ENCODE peak calls at places on chromosomes 1 and 21, in six cellular contexts. Y is Caco-2; D is upper lobe of right lung; W is endothelial cell of umbilical vein; U is AG04449; I is CD8-positive, alpha-beta T cell. L is an unnamed sample.

GRCh38 chr1:46137901-46138300 is 5.5 kb upstream of the PIK3R3 start:
- DNase-seq in Y (no peak), D (no peak), W (peak; percentile 72), U (no peak), I (no peak), L (peak; percentile 79)

GRCh38 chr1:172903581-172904220 is 147.0 kb downstream of the TNFSF18 start:
- DNase-seq in Y (no peak), D (no peak), W (peak; percentile 55), U (no peak), I (no peak), L (peak; percentile 66)

GRCh38 chr1:228768345-228768717 is 33.1 kb downstream of the RHOU start:
- DNase-seq in Y (no peak), D (no peak), W (no peak), U (no peak), I (no peak), L (no peak)

GRCh38 chr1:230819976-230820375 is 48.3 kb downstream of the C1orf198 start:
- DNase-seq in Y (no peak), D (no peak), W (no peak), U (no peak), I (no peak), L (no peak)

GRCh38 chr1:76317299-76317913 is 242.9 kb downstream of the ST6GALNAC3 start:
- DNase-seq in Y (no peak), D (no peak), W (no peak), U (no peak), I (no peak), L (no peak)

GRCh38 chr1:248625971-248626370 is 8.9 kb downstream of the OR2T11 start:
- DNase-seq in Y (no peak), D (no peak), W (no peak), U (no peak), I (no peak), L (no peak)

GRCh38 chr1:227880342-227880924 is 65.0 kb downstream of the PRSS38 start:
- DNase-seq in Y (no peak), D (no peak), W (no peak), U (no peak), I (no peak), L (no peak)

GRCh38 chr1:26744075-26744958 is 43.4 kb upstream of the PIGV start:
- DNase-seq in Y (no peak), D (peak; percentile 74), W (peak; percentile 98), U (no peak), I (peak; percentile 42), L (peak; percentile 91)

GRCh38 chr1:52238474-52238873 is 96.6 kb downstream of the ZFYVE9 start:
- DNase-seq in Y (no peak), D (no peak), W (peak; percentile 74), U (peak; percentile 21), I (no peak), L (peak; percentile 13)

GRCh38 chr1:43057567-43057966 is 98.9 kb upstream of the SLC2A1 start:
- DNase-seq in Y (no peak), D (no peak), W (no peak), U (no peak), I (no peak), L (no peak)

GRCh38 chr1:44650159-44650831 is 24.0 kb downstream of the TMEM53 start:
- DNase-seq in Y (no peak), D (no peak), W (no peak), U (no peak), I (no peak), L (no peak)

GRCh38 chr1:121458291-121459048 is 273.7 kb downstream of the SRGAP2C start:
- DNase-seq in Y (no peak), D (no peak), W (no peak), U (no peak), I (no peak), L (no peak)

GRCh38 chr1:233607252-233608119 is 6.4 kb upstream of the KCNK1 start:
- DNase-seq in Y (no peak), D (no peak), W (no peak), U (no peak), I (no peak), L (no peak)

GRCh38 chr1:9909222-9910046 is 635 bp downstream of the CTNNBIP1 start:
- DNase-seq in Y (peak; percentile 35), D (no peak), W (peak; percentile 23), U (no peak), I (peak; percentile 8), L (no peak)
- TF ChIP-seq CTCF in Y (no peak), D (no peak), W (no peak), U (no peak), I (no peak), L (no peak)

GRCh38 chr1:100921110-100921706 is 25.3 kb downstream of the SLC30A7 start:
- DNase-seq in Y (no peak), D (no peak), W (peak; percentile 81), U (no peak), I (no peak), L (peak; percentile 71)
- TF ChIP-seq CTCF in Y (peak; percentile 43), D (peak; percentile 79), W (peak; percentile 24), U (peak; percentile 33), I (peak; percentile 99), L (peak; percentile 42)

GRCh38 chr21:46420241-46421190 is 38.2 kb upstream of the DIP2A start:
- DNase-seq in Y (no peak), D (no peak), W (no peak), U (no peak), I (no peak), L (no peak)
- TF ChIP-seq CTCF in Y (no peak), D (no peak), W (no peak), U (no peak), I (no peak), L (no peak)

DNA sequence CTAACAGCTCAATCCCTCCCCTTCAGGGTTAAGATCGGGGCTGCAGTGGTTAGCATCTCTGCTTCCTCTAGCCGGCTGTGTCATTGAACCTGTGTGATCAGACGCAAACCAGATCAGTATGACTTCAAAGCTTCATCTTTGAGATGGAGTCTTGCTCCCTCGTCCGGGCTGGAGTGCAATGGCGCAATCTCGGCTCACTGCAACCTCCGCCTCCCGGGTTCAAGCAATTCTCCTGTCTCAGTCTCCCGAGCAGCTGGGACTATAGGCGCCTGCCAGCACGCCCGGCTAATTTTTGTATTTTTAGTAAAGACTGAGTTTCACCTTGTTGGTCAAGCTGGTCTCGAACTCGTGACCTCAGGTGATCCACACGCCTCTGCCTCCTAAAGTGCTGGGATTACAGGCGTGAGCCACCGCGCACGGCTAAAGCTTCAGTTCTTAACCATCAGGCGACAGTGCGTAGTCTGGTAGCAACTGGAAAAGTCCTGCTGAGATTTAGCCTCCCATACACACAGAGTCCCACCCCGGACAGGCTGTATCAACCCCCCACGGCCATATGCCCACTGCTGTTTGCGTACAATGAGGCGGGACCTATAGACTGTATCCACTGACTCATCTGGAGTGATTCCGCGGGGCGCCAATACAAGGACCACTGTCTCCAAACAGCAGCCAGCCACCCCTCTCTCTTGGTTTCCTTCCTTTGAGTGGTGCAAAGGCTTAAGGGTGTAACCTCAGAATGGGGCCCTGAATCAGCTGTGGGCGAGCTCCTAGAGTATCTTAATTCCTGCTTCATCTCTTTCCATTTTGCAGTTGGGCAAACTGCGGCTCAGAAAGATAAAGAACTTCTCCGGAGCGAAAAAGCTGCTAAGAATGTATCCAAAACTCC is 23.3 kb downstream of the CELA3A start:
- DNase-seq in Y (peak; percentile 75), D (peak; percentile 76), W (peak; percentile 88), U (no peak), I (peak; percentile 61), L (peak; percentile 85)
- TF ChIP-seq CTCF in Y (no peak), D (no peak), W (peak; percentile 2), U (peak; percentile 5), I (peak; percentile 33), L (no peak)

GRCh38 chr1:226867461-226868054 is 2.9 kb upstream of the PSEN2 start:
- DNase-seq in Y (no peak), D (no peak), W (no peak), U (no peak), I (no peak), L (no peak)

GRCh38 chr1:226863446-226863845 is 7.0 kb upstream of the PSEN2 start:
- DNase-seq in Y (no peak), D (no peak), W (no peak), U (no peak), I (no peak), L (peak; percentile 61)

GRCh38 chr1:226862900-226863299 is 7.5 kb upstream of the PSEN2 start:
- DNase-seq in Y (no peak), D (no peak), W (no peak), U (no peak), I (no peak), L (peak; percentile 52)

GRCh38 chr1:226864311-226864710 is 6.1 kb upstream of the PSEN2 start:
- DNase-seq in Y (no peak), D (no peak), W (no peak), U (no peak), I (no peak), L (no peak)

GRCh38 chr1:226865590-226865989 is 4.8 kb upstream of the PSEN2 start:
- DNase-seq in Y (no peak), D (no peak), W (no peak), U (no peak), I (no peak), L (no peak)
- TF ChIP-seq CTCF in Y (no peak), D (no peak), W (no peak), U (no peak), I (no peak), L (no peak)

GRCh38 chr1:40385437-40386310 is 12.1 kb downstream of the SMAP2 start:
- DNase-seq in Y (no peak), D (no peak), W (peak; percentile 11), U (no peak), I (no peak), L (peak; percentile 45)
- TF ChIP-seq CTCF in Y (no peak), D (no peak), W (no peak), U (no peak), I (no peak), L (no peak)

GRCh38 chr1:170012920-170013319 is 61.6 kb downstream of the KIFAP3 start:
- DNase-seq in Y (no peak), D (no peak), W (no peak), U (no peak), I (no peak), L (no peak)

GRCh38 chr1:170010443-170010842 is 64.1 kb downstream of the KIFAP3 start:
- DNase-seq in Y (peak; percentile 36), D (no peak), W (peak; percentile 48), U (no peak), I (no peak), L (peak; percentile 61)
- TF ChIP-seq CTCF in Y (peak; percentile 44), D (peak; percentile 41), W (no peak), U (peak; percentile 33), I (peak; percentile 20), L (peak; percentile 31)

GRCh38 chr1:107661142-107661541 is 303.8 kb downstream of the VAV3 start:
- DNase-seq in Y (no peak), D (no peak), W (no peak), U (no peak), I (no peak), L (no peak)
- TF ChIP-seq CTCF in Y (no peak), D (no peak), W (no peak), U (no peak), I (no peak), L (no peak)

DNA sequence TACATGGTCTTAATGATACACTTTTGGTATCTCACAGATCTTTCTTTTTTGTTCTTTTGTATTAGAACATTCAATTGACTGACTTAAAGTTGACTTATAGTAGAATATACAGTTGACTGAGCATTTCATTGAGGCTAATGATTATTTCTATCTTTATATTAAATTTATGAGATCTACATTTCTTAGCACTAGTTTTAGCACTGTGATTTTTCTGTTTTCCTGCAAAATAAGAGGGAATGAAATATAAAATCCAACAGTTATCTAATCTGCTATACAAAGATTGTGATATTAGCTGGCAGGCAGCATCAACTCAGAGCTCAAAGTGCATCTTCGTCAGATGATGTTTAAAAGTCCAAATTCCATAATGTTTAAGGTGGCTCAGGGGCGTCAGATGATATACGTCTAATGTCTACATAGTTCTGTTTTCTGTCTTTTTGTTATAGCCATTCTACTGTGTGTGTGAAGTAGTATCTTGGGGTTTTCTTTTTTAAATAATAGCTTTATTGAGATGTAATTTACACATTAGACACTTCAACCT is 85.4 kb downstream of the ATG4C start:
- DNase-seq in Y (no peak), D (no peak), W (no peak), U (no peak), I (no peak), L (no peak)
- TF ChIP-seq CTCF in Y (no peak), D (no peak), W (no peak), U (no peak), I (no peak), L (no peak)

L was measured in astrocyte of the spinal cord.